ENCODE peak calls at places on chromosomes 7 and 10, in six cellular contexts. T is amniotic stem cell, Y is HT1080, P is left ventricle myocardium inferior, N is right atrium auricular region, L is GM23248. A is an unnamed sample.
A peak's percentile ranks its signal among the peaks of the same experiment; 100 is the strongest.

GRCh38 chr10:76403876-76404275 is 972.5 kb downstream of the LRMDA start:
- DNase-seq in P (no peak), L (peak; percentile 75), T (no peak), N (peak; percentile 62), Y (no peak), A (no peak)

GRCh38 chr10:122326385-122326784 is 48.1 kb upstream of the PLEKHA1 start:
- DNase-seq in L (no peak), P (no peak), Y (no peak), T (no peak), N (no peak), A (no peak)

GRCh38 chr7:155295511-155295910 is 2.2 kb upstream of the INSIG1 start:
- DNase-seq in Y (no peak), T (no peak), L (no peak), P (no peak), N (peak; percentile 50), A (no peak)

GRCh38 chr7:30988346-30989005 is 24.7 kb downstream of the GHRHR start:
- DNase-seq in L (peak; percentile 25), N (no peak), Y (no peak), P (peak; percentile 56), T (no peak), A (peak; percentile 76)

GRCh38 chr10:62893036-62893435 is 76.9 kb upstream of the EGR2 start:
- DNase-seq in P (no peak), L (no peak), Y (peak; percentile 59), N (no peak), T (no peak), A (no peak)

GRCh38 chr7:21526007-21526406 is 16.8 kb upstream of the DNAH11 start:
- DNase-seq in N (no peak), Y (no peak), T (no peak), L (peak; percentile 26), P (no peak), A (no peak)

GRCh38 chr7:5406957-5407930 is 16.4 kb downstream of the TNRC18 start:
- DNase-seq in Y (no peak), T (no peak), L (no peak), N (no peak), P (no peak), A (no peak)

GRCh38 chr10:124095096-124095495 is 1.7 kb upstream of the CHST15 start:
- DNase-seq in Y (no peak), T (no peak), P (no peak), L (no peak), N (no peak), A (no peak)

GRCh38 chr7:85587777-85588176 is 400.9 kb upstream of the SEMA3D start:
- DNase-seq in T (no peak), P (no peak), Y (no peak), L (peak; percentile 7), N (no peak), A (no peak)

GRCh38 chr10:30980951-30981616 is 50.6 kb downstream of the ZNF438 start:
- DNase-seq in P (peak; percentile 53), L (peak; percentile 76), N (peak; percentile 90), T (no peak), Y (peak; percentile 58), A (no peak)

GRCh38 chr7:23018747-23019146 is 4.8 kb upstream of the HYCC1 start:
- DNase-seq in P (no peak), T (no peak), N (no peak), L (no peak), Y (peak; percentile 65), A (no peak)

GRCh38 chr10:61024801-61025201 is 80.8 kb upstream of the RHOBTB1 start:
- DNase-seq in N (no peak), L (peak; percentile 51), Y (no peak), T (no peak), P (no peak), A (no peak)

GRCh38 chr7:110090113-110090820 is 1000.7 kb upstream of the LRRN3 start:
- DNase-seq in T (no peak), Y (peak; percentile 27), L (peak; percentile 39), P (no peak), N (no peak), A (no peak)

GRCh38 chr7:157255201-157255606 is 81.6 kb upstream of the DNAJB6 start:
- DNase-seq in T (no peak), Y (no peak), P (no peak), N (no peak), L (no peak), A (no peak)

GRCh38 chr10:71040326-71040725 is 152.0 kb upstream of the PCBD1 start:
- DNase-seq in T (no peak), Y (no peak), N (no peak), P (no peak), L (no peak), A (no peak)

GRCh38 chr7:1176891-1177373 is 16.9 kb upstream of the ZFAND2A start:
- DNase-seq in N (no peak), P (peak; percentile 62), Y (peak; percentile 60), T (no peak), L (peak; percentile 71), A (peak; percentile 91)

GRCh38 chr7:69162931-69163330 is 435.3 kb upstream of the AUTS2 start:
- DNase-seq in Y (no peak), N (peak; percentile 38), L (no peak), P (no peak), T (no peak), A (no peak)

GRCh38 chr10:112898540-112899395 is 51.3 kb upstream of the TCF7L2 start:
- DNase-seq in N (peak; percentile 66), T (no peak), L (peak; percentile 60), Y (no peak), P (no peak), A (peak; percentile 44)

GRCh38 chr7:149310113-149310836 is 48.3 kb downstream of the ZNF783 start:
- DNase-seq in Y (peak; percentile 96), N (peak; percentile 21), T (peak; percentile 21), L (peak; percentile 81), P (no peak), A (no peak)

GRCh38 chr10:130750441-130750840 is 561.1 kb downstream of the TCERG1L start:
- DNase-seq in L (no peak), P (no peak), Y (no peak), N (no peak), T (no peak), A (no peak)

GRCh38 chr7:101066858-101067227 is 18.4 kb upstream of the TRIM56 start:
- DNase-seq in P (no peak), T (no peak), N (no peak), L (no peak), Y (no peak), A (no peak)

GRCh38 chr7:50855526-50855925 is 72.8 kb upstream of the GRB10 start:
- DNase-seq in N (peak; percentile 54), T (no peak), L (no peak), Y (no peak), P (no peak), A (no peak)

GRCh38 chr7:37089972-37090371 is 358.7 kb downstream of the ELMO1 start:
- DNase-seq in N (no peak), P (no peak), Y (no peak), T (no peak), L (no peak), A (no peak)

GRCh38 chr10:121665809-121666208 is 67.6 kb upstream of the FGFR2 start:
- DNase-seq in T (no peak), Y (no peak), P (no peak), N (no peak), L (no peak), A (no peak)

GRCh38 chr7:114107522-114107921 is 188.7 kb upstream of the PPP1R3A start:
- DNase-seq in Y (no peak), P (no peak), T (no peak), L (peak; percentile 74), N (no peak), A (no peak)

GRCh38 chr10:59839576-59839975 is 66.8 kb downstream of the CCDC6 start:
- DNase-seq in L (peak; percentile 67), T (no peak), Y (peak; percentile 33), P (no peak), N (no peak), A (no peak)

GRCh38 chr10:74745449-74745848 is 81.0 kb upstream of the KAT6B start:
- DNase-seq in P (no peak), Y (no peak), N (no peak), T (no peak), L (no peak), A (no peak)

GRCh38 chr7:142776206-142776844 is 5.6 kb downstream of the PRSS2 start:
- DNase-seq in L (peak; percentile 54), P (no peak), T (no peak), Y (peak; percentile 89), N (no peak), A (no peak)

GRCh38 chr7:131947661-131948060 is 391.2 kb upstream of the PODXL start:
- DNase-seq in Y (no peak), N (no peak), P (no peak), T (no peak), L (no peak), A (no peak)

GRCh38 chr10:130888493-130888892 is 423.0 kb downstream of the TCERG1L start:
- DNase-seq in T (no peak), P (no peak), N (no peak), L (no peak), Y (no peak), A (no peak)

GRCh38 chr10:116466715-116467422 is 39.2 kb downstream of the PNLIPRP3 start:
- DNase-seq in Y (no peak), T (no peak), L (no peak), P (no peak), N (no peak), A (no peak)

A was measured in aorta.